ENCODE peak calls at places on chromosomes 2 and 18, in eight cellular contexts. One of them, this sample, is unnamed.

GRCh38 chr18:63237911-63238710 is 81.5 kb downstream of the BCL2 start:
- DNase-seq in C1 segment of cervical spinal cord: peak
- DNase-seq in CD8-positive, alpha-beta T cell: no peak
- DNase-seq in NCI-H2029: no peak
- DNase-seq in activated CD4-positive, alpha-beta T cell treated with anti-CD3 and anti-CD28 coated beads, Interleukin-2, amount 10 ng/mL, durations not matched to agents 24 days and 14 days: no peak
- DNase-seq in activated T-helper 9 cell treated with anti-CD3 and anti-CD28 coated beads, Interleukin-2, amount 50 U/mL, for 16 hours: no peak
- DNase-seq in GM18507: no peak
- DNase-seq in left cardiac atrium: peak
- DNase-seq in this sample: peak

GRCh38 chr18:55501594-55502345 is 86.2 kb downstream of the TCF4 start:
- DNase-seq in C1 segment of cervical spinal cord: no peak
- DNase-seq in CD8-positive, alpha-beta T cell: no peak
- DNase-seq in NCI-H2029: no peak
- DNase-seq in activated CD4-positive, alpha-beta T cell treated with anti-CD3 and anti-CD28 coated beads, Interleukin-2, amount 10 ng/mL, durations not matched to agents 24 days and 14 days: no peak
- DNase-seq in activated T-helper 9 cell treated with anti-CD3 and anti-CD28 coated beads, Interleukin-2, amount 50 U/mL, for 16 hours: no peak
- DNase-seq in GM18507: no peak
- DNase-seq in left cardiac atrium: no peak
- DNase-seq in this sample: no peak

GRCh38 chr2:64177315-64177714 is 33.1 kb upstream of the PELI1 start:
- DNase-seq in C1 segment of cervical spinal cord: no peak
- DNase-seq in CD8-positive, alpha-beta T cell: no peak
- DNase-seq in NCI-H2029: no peak
- DNase-seq in activated CD4-positive, alpha-beta T cell treated with anti-CD3 and anti-CD28 coated beads, Interleukin-2, amount 10 ng/mL, durations not matched to agents 24 days and 14 days: no peak
- DNase-seq in activated T-helper 9 cell treated with anti-CD3 and anti-CD28 coated beads, Interleukin-2, amount 50 U/mL, for 16 hours: no peak
- DNase-seq in GM18507: no peak
- DNase-seq in left cardiac atrium: no peak
- DNase-seq in this sample: no peak

GRCh38 chr2:46644690-46645385 is 165.5 kb downstream of the TMEM247 start:
- DNase-seq in C1 segment of cervical spinal cord: no peak
- DNase-seq in CD8-positive, alpha-beta T cell: no peak
- DNase-seq in NCI-H2029: peak
- DNase-seq in activated CD4-positive, alpha-beta T cell treated with anti-CD3 and anti-CD28 coated beads, Interleukin-2, amount 10 ng/mL, durations not matched to agents 24 days and 14 days: no peak
- DNase-seq in activated T-helper 9 cell treated with anti-CD3 and anti-CD28 coated beads, Interleukin-2, amount 50 U/mL, for 16 hours: no peak
- DNase-seq in GM18507: no peak
- DNase-seq in left cardiac atrium: no peak
- DNase-seq in this sample: no peak

GRCh38 chr18:49476664-49477411 is 10.2 kb downstream of the C18orf32 start:
- DNase-seq in C1 segment of cervical spinal cord: no peak
- DNase-seq in CD8-positive, alpha-beta T cell: no peak
- DNase-seq in NCI-H2029: no peak
- DNase-seq in activated CD4-positive, alpha-beta T cell treated with anti-CD3 and anti-CD28 coated beads, Interleukin-2, amount 10 ng/mL, durations not matched to agents 24 days and 14 days: no peak
- DNase-seq in activated T-helper 9 cell treated with anti-CD3 and anti-CD28 coated beads, Interleukin-2, amount 50 U/mL, for 16 hours: no peak
- DNase-seq in GM18507: no peak
- DNase-seq in left cardiac atrium: peak
- DNase-seq in this sample: no peak

GRCh38 chr18:58180738-58181353 is 136.8 kb downstream of the NEDD4L start:
- DNase-seq in C1 segment of cervical spinal cord: no peak
- DNase-seq in CD8-positive, alpha-beta T cell: peak
- DNase-seq in NCI-H2029: peak
- DNase-seq in activated CD4-positive, alpha-beta T cell treated with anti-CD3 and anti-CD28 coated beads, Interleukin-2, amount 10 ng/mL, durations not matched to agents 24 days and 14 days: peak
- DNase-seq in activated T-helper 9 cell treated with anti-CD3 and anti-CD28 coated beads, Interleukin-2, amount 50 U/mL, for 16 hours: peak
- DNase-seq in GM18507: peak
- DNase-seq in left cardiac atrium: no peak
- DNase-seq in this sample: no peak

GRCh38 chr2:80303006-80303741 is 1.4 kb downstream of the LRRTM1 start:
- DNase-seq in C1 segment of cervical spinal cord: no peak
- DNase-seq in CD8-positive, alpha-beta T cell: no peak
- DNase-seq in NCI-H2029: no peak
- DNase-seq in activated CD4-positive, alpha-beta T cell treated with anti-CD3 and anti-CD28 coated beads, Interleukin-2, amount 10 ng/mL, durations not matched to agents 24 days and 14 days: no peak
- DNase-seq in activated T-helper 9 cell treated with anti-CD3 and anti-CD28 coated beads, Interleukin-2, amount 50 U/mL, for 16 hours: no peak
- DNase-seq in GM18507: no peak
- DNase-seq in left cardiac atrium: peak
- DNase-seq in this sample: no peak

GRCh38 chr2:113910110-113910717 is 20.3 kb downstream of the ACTR3 start:
- DNase-seq in C1 segment of cervical spinal cord: no peak
- DNase-seq in CD8-positive, alpha-beta T cell: peak
- DNase-seq in NCI-H2029: no peak
- DNase-seq in activated CD4-positive, alpha-beta T cell treated with anti-CD3 and anti-CD28 coated beads, Interleukin-2, amount 10 ng/mL, durations not matched to agents 24 days and 14 days: peak
- DNase-seq in activated T-helper 9 cell treated with anti-CD3 and anti-CD28 coated beads, Interleukin-2, amount 50 U/mL, for 16 hours: peak
- DNase-seq in GM18507: no peak
- DNase-seq in left cardiac atrium: no peak
- DNase-seq in this sample: no peak

GRCh38 chr2:187169108-187169713 is 278.8 kb downstream of the CALCRL start:
- DNase-seq in C1 segment of cervical spinal cord: no peak
- DNase-seq in CD8-positive, alpha-beta T cell: no peak
- DNase-seq in NCI-H2029: no peak
- DNase-seq in activated CD4-positive, alpha-beta T cell treated with anti-CD3 and anti-CD28 coated beads, Interleukin-2, amount 10 ng/mL, durations not matched to agents 24 days and 14 days: no peak
- DNase-seq in activated T-helper 9 cell treated with anti-CD3 and anti-CD28 coated beads, Interleukin-2, amount 50 U/mL, for 16 hours: no peak
- DNase-seq in GM18507: no peak
- DNase-seq in left cardiac atrium: no peak
- DNase-seq in this sample: no peak

This sample was measured in esophagus muscularis mucosa.